ENCODE peak calls at places on chromosomes 16 and 17, in seven cellular contexts. One of them, this sample, is unnamed.

GRCh38 chr16:66623755-66624154 is 19.3 kb downstream of the CMTM3 start:
- DNase-seq in progenitor cell of endocrine pancreas: no peak
- DNase-seq in Caco-2: no peak
- DNase-seq in skeletal muscle cell: no peak
- DNase-seq in astrocyte of the spinal cord: no peak
- DNase-seq in stimulated activated CD4-positive, alpha-beta T cell treated with anti-CD3 and anti-CD28 coated beads, Interleukin-15, amount 100 ng/mL, for 1 hour: no peak
- DNase-seq in midbrain: no peak
- DNase-seq in this sample: no peak

GRCh38 chr17:3947318-3947810 is 16.9 kb downstream of the ATP2A3 start:
- DNase-seq in Caco-2: no peak
- DNase-seq in progenitor cell of endocrine pancreas: no peak
- DNase-seq in midbrain: no peak
- DNase-seq in astrocyte of the spinal cord: no peak
- DNase-seq in stimulated activated CD4-positive, alpha-beta T cell treated with anti-CD3 and anti-CD28 coated beads, Interleukin-15, amount 100 ng/mL, for 1 hour: no peak
- DNase-seq in skeletal muscle cell: no peak
- DNase-seq in this sample: no peak

GRCh38 chr16:79980650-79981521 is 380.3 kb upstream of the MAF start:
- DNase-seq in Caco-2: no peak
- DNase-seq in stimulated activated CD4-positive, alpha-beta T cell treated with anti-CD3 and anti-CD28 coated beads, Interleukin-15, amount 100 ng/mL, for 1 hour: no peak
- DNase-seq in astrocyte of the spinal cord: no peak
- DNase-seq in progenitor cell of endocrine pancreas: peak
- DNase-seq in skeletal muscle cell: no peak
- DNase-seq in midbrain: peak
- DNase-seq in this sample: no peak

GRCh38 chr16:9151597-9151996 is 60.2 kb downstream of the HAPSTR1 start:
- DNase-seq in stimulated activated CD4-positive, alpha-beta T cell treated with anti-CD3 and anti-CD28 coated beads, Interleukin-15, amount 100 ng/mL, for 1 hour: no peak
- DNase-seq in astrocyte of the spinal cord: no peak
- DNase-seq in midbrain: no peak
- DNase-seq in Caco-2: no peak
- DNase-seq in progenitor cell of endocrine pancreas: no peak
- DNase-seq in skeletal muscle cell: no peak
- DNase-seq in this sample: peak

GRCh38 chr17:40107266-40107980 is 7.0 kb upstream of the NR1D1 start:
- DNase-seq in skeletal muscle cell: no peak
- DNase-seq in progenitor cell of endocrine pancreas: no peak
- DNase-seq in stimulated activated CD4-positive, alpha-beta T cell treated with anti-CD3 and anti-CD28 coated beads, Interleukin-15, amount 100 ng/mL, for 1 hour: no peak
- DNase-seq in Caco-2: no peak
- DNase-seq in astrocyte of the spinal cord: no peak
- DNase-seq in midbrain: no peak
- DNase-seq in this sample: no peak

GRCh38 chr17:77118251-77118928 is 22.4 kb upstream of the SEC14L1 start:
- DNase-seq in midbrain: no peak
- DNase-seq in skeletal muscle cell: no peak
- DNase-seq in stimulated activated CD4-positive, alpha-beta T cell treated with anti-CD3 and anti-CD28 coated beads, Interleukin-15, amount 100 ng/mL, for 1 hour: no peak
- DNase-seq in Caco-2: no peak
- DNase-seq in astrocyte of the spinal cord: no peak
- DNase-seq in progenitor cell of endocrine pancreas: no peak
- DNase-seq in this sample: no peak

GRCh38 chr16:31713945-31714898 is 159.4 kb upstream of the ZNF267 start:
- DNase-seq in Caco-2: no peak
- DNase-seq in progenitor cell of endocrine pancreas: no peak
- DNase-seq in midbrain: no peak
- DNase-seq in stimulated activated CD4-positive, alpha-beta T cell treated with anti-CD3 and anti-CD28 coated beads, Interleukin-15, amount 100 ng/mL, for 1 hour: no peak
- DNase-seq in skeletal muscle cell: no peak
- DNase-seq in astrocyte of the spinal cord: no peak
- DNase-seq in this sample: peak

GRCh38 chr16:6665126-6665525 is 667.5 kb upstream of the RBFOX1 start:
- DNase-seq in midbrain: no peak
- DNase-seq in skeletal muscle cell: no peak
- DNase-seq in progenitor cell of endocrine pancreas: no peak
- DNase-seq in stimulated activated CD4-positive, alpha-beta T cell treated with anti-CD3 and anti-CD28 coated beads, Interleukin-15, amount 100 ng/mL, for 1 hour: no peak
- DNase-seq in astrocyte of the spinal cord: no peak
- DNase-seq in Caco-2: no peak
- DNase-seq in this sample: no peak

GRCh38 chr16:85750827-85751641 is at the start of gene C16orf74:
- DNase-seq in midbrain: no peak
- DNase-seq in skeletal muscle cell: no peak
- DNase-seq in Caco-2: no peak
- DNase-seq in progenitor cell of endocrine pancreas: no peak
- DNase-seq in stimulated activated CD4-positive, alpha-beta T cell treated with anti-CD3 and anti-CD28 coated beads, Interleukin-15, amount 100 ng/mL, for 1 hour: no peak
- DNase-seq in astrocyte of the spinal cord: no peak
- DNase-seq in this sample: peak

GRCh38 chr16:590165-590874 is 454 bp downstream of the RAB40C start:
- DNase-seq in Caco-2: no peak
- DNase-seq in skeletal muscle cell: no peak
- DNase-seq in astrocyte of the spinal cord: peak
- DNase-seq in stimulated activated CD4-positive, alpha-beta T cell treated with anti-CD3 and anti-CD28 coated beads, Interleukin-15, amount 100 ng/mL, for 1 hour: no peak
- DNase-seq in progenitor cell of endocrine pancreas: no peak
- DNase-seq in midbrain: no peak
- DNase-seq in this sample: no peak

GRCh38 chr16:79891458-79891857 is 290.9 kb upstream of the MAF start:
- DNase-seq in Caco-2: no peak
- DNase-seq in progenitor cell of endocrine pancreas: no peak
- DNase-seq in skeletal muscle cell: no peak
- DNase-seq in astrocyte of the spinal cord: no peak
- DNase-seq in midbrain: no peak
- DNase-seq in stimulated activated CD4-positive, alpha-beta T cell treated with anti-CD3 and anti-CD28 coated beads, Interleukin-15, amount 100 ng/mL, for 1 hour: no peak
- DNase-seq in this sample: no peak

GRCh38 chr16:4334724-4335495 is 16.2 kb downstream of the PAM16 start:
- DNase-seq in progenitor cell of endocrine pancreas: no peak
- DNase-seq in astrocyte of the spinal cord: no peak
- DNase-seq in stimulated activated CD4-positive, alpha-beta T cell treated with anti-CD3 and anti-CD28 coated beads, Interleukin-15, amount 100 ng/mL, for 1 hour: no peak
- DNase-seq in skeletal muscle cell: no peak
- DNase-seq in midbrain: no peak
- DNase-seq in Caco-2: no peak
- DNase-seq in this sample: no peak

GRCh38 chr17:79794659-79795511 is 2.0 kb downstream of the CBX8 start:
- DNase-seq in skeletal muscle cell: no peak
- DNase-seq in progenitor cell of endocrine pancreas: no peak
- DNase-seq in stimulated activated CD4-positive, alpha-beta T cell treated with anti-CD3 and anti-CD28 coated beads, Interleukin-15, amount 100 ng/mL, for 1 hour: no peak
- DNase-seq in Caco-2: no peak
- DNase-seq in astrocyte of the spinal cord: no peak
- DNase-seq in midbrain: no peak
- DNase-seq in this sample: no peak

GRCh38 chr17:79339311-79339710 is 264.7 kb downstream of the ENGASE start:
- DNase-seq in Caco-2: no peak
- DNase-seq in stimulated activated CD4-positive, alpha-beta T cell treated with anti-CD3 and anti-CD28 coated beads, Interleukin-15, amount 100 ng/mL, for 1 hour: no peak
- DNase-seq in midbrain: no peak
- DNase-seq in skeletal muscle cell: no peak
- DNase-seq in astrocyte of the spinal cord: no peak
- DNase-seq in progenitor cell of endocrine pancreas: no peak
- DNase-seq in this sample: no peak

GRCh38 chr17:38958756-38959155 is 8.4 kb downstream of the FBXO47 start:
- DNase-seq in Caco-2: no peak
- DNase-seq in progenitor cell of endocrine pancreas: no peak
- DNase-seq in midbrain: no peak
- DNase-seq in skeletal muscle cell: peak
- DNase-seq in stimulated activated CD4-positive, alpha-beta T cell treated with anti-CD3 and anti-CD28 coated beads, Interleukin-15, amount 100 ng/mL, for 1 hour: no peak
- DNase-seq in astrocyte of the spinal cord: peak
- DNase-seq in this sample: peak

GRCh38 chr17:37182786-37183185 is 193.0 kb upstream of the C17orf78 start:
- DNase-seq in midbrain: no peak
- DNase-seq in progenitor cell of endocrine pancreas: no peak
- DNase-seq in Caco-2: no peak
- DNase-seq in skeletal muscle cell: no peak
- DNase-seq in astrocyte of the spinal cord: peak
- DNase-seq in stimulated activated CD4-positive, alpha-beta T cell treated with anti-CD3 and anti-CD28 coated beads, Interleukin-15, amount 100 ng/mL, for 1 hour: no peak
- DNase-seq in this sample: peak

GRCh38 chr17:7136266-7136877 is 21.8 kb upstream of the ASGR2 start:
- DNase-seq in progenitor cell of endocrine pancreas: peak
- DNase-seq in astrocyte of the spinal cord: peak
- DNase-seq in stimulated activated CD4-positive, alpha-beta T cell treated with anti-CD3 and anti-CD28 coated beads, Interleukin-15, amount 100 ng/mL, for 1 hour: peak
- DNase-seq in skeletal muscle cell: peak
- DNase-seq in midbrain: peak
- DNase-seq in Caco-2: peak
- DNase-seq in this sample: peak

GRCh38 chr17:31695456-31696090 is 163.5 kb downstream of the COPRS start:
- DNase-seq in astrocyte of the spinal cord: peak
- DNase-seq in midbrain: no peak
- DNase-seq in Caco-2: no peak
- DNase-seq in skeletal muscle cell: no peak
- DNase-seq in progenitor cell of endocrine pancreas: no peak
- DNase-seq in stimulated activated CD4-positive, alpha-beta T cell treated with anti-CD3 and anti-CD28 coated beads, Interleukin-15, amount 100 ng/mL, for 1 hour: no peak
- DNase-seq in this sample: peak

GRCh38 chr17:78781339-78782304 is at the start of gene CYTH1:
- DNase-seq in skeletal muscle cell: no peak
- DNase-seq in midbrain: peak
- DNase-seq in astrocyte of the spinal cord: no peak
- DNase-seq in Caco-2: peak
- DNase-seq in progenitor cell of endocrine pancreas: peak
- DNase-seq in stimulated activated CD4-positive, alpha-beta T cell treated with anti-CD3 and anti-CD28 coated beads, Interleukin-15, amount 100 ng/mL, for 1 hour: peak
- DNase-seq in this sample: peak

GRCh38 chr17:57889892-57890856 is 40.3 kb upstream of the MRPS23 start:
- DNase-seq in midbrain: no peak
- DNase-seq in Caco-2: no peak
- DNase-seq in astrocyte of the spinal cord: peak
- DNase-seq in skeletal muscle cell: no peak
- DNase-seq in progenitor cell of endocrine pancreas: no peak
- DNase-seq in stimulated activated CD4-positive, alpha-beta T cell treated with anti-CD3 and anti-CD28 coated beads, Interleukin-15, amount 100 ng/mL, for 1 hour: no peak
- DNase-seq in this sample: peak

GRCh38 chr17:67605259-67605912 is 112.3 kb upstream of the NOL11 start:
- DNase-seq in stimulated activated CD4-positive, alpha-beta T cell treated with anti-CD3 and anti-CD28 coated beads, Interleukin-15, amount 100 ng/mL, for 1 hour: no peak
- DNase-seq in midbrain: peak
- DNase-seq in progenitor cell of endocrine pancreas: no peak
- DNase-seq in skeletal muscle cell: peak
- DNase-seq in Caco-2: no peak
- DNase-seq in astrocyte of the spinal cord: peak
- DNase-seq in this sample: no peak